ENCODE peak calls at places on chromosomes 2 and 18, in seven cellular contexts. Y is GM12878, W is HCT116, Q is H1, U is K562, H is HepG2, T is SK-N-SH. S is an unnamed sample.

GRCh38 chr2:98483257-98483861 is 38.7 kb downstream of the INPP4A start:
- DNase-seq in Y (peak; percentile 88), U (no peak), W (no peak), Q (no peak), H (no peak), T (no peak), S (peak; percentile 75)

GRCh38 chr2:119221609-119222008 is 2.0 kb upstream of the STEAP3 start:
- DNase-seq in U (no peak), Q (no peak), H (no peak), T (no peak), Y (no peak), W (no peak), S (no peak)

GRCh38 chr2:218233543-218233942 is 16.6 kb downstream of the ARPC2 start:
- DNase-seq in Y (no peak), W (no peak), Q (no peak), U (no peak), T (no peak), H (no peak), S (no peak)

GRCh38 chr2:207201416-207201815 is 35.7 kb upstream of the KLF7 start:
- DNase-seq in Q (no peak), W (no peak), U (no peak), Y (no peak), T (no peak), H (no peak), S (no peak)

GRCh38 chr2:29314816-29315571 is 199.8 kb downstream of the CLIP4 start:
- DNase-seq in U (no peak), W (no peak), Y (peak; percentile 51), H (no peak), T (no peak), Q (no peak), S (no peak)

GRCh38 chr18:50285071-50285470 is 2.4 kb downstream of the CXXC1 start:
- DNase-seq in T (no peak), W (no peak), Q (no peak), Y (no peak), H (no peak), U (no peak), S (no peak)

GRCh38 chr2:128395640-128396499 is 77.2 kb upstream of the HS6ST1 start:
- DNase-seq in W (no peak), H (no peak), T (peak; percentile 10), U (no peak), Y (no peak), Q (no peak), S (no peak)

GRCh38 chr2:84631047-84631446 is 114.7 kb downstream of the DNAH6 start:
- DNase-seq in H (peak; percentile 48), Y (no peak), W (peak; percentile 53), T (peak; percentile 36), Q (no peak), U (peak; percentile 19), S (peak; percentile 10)

GRCh38 chr2:178419123-178419522 is 31.9 kb downstream of the PRKRA start:
- DNase-seq in Q (no peak), T (no peak), Y (no peak), U (peak; percentile 32), W (no peak), H (no peak), S (no peak)

GRCh38 chr2:239476029-239476756 is 75.4 kb upstream of the HDAC4 start:
- DNase-seq in Q (no peak), W (no peak), Y (no peak), T (no peak), H (no peak), U (no peak), S (no peak)

GRCh38 chr2:58709274-58709673 is 468.1 kb upstream of the FANCL start:
- DNase-seq in U (no peak), Q (no peak), H (no peak), T (no peak), Y (no peak), W (no peak), S (no peak)

GRCh38 chr2:115738138-115738537 is 1295.7 kb downstream of the DPP10 start:
- DNase-seq in T (no peak), H (no peak), Y (no peak), U (no peak), Q (no peak), W (no peak), S (no peak)

GRCh38 chr2:67666386-67667053 is 269.4 kb downstream of the ETAA1 start:
- DNase-seq in H (no peak), U (no peak), W (no peak), Y (no peak), Q (no peak), T (no peak), S (no peak)
- TF ChIP-seq JUND in H (no peak), U (no peak), W (no peak), Y (no peak), Q (no peak), T (no peak), S (no peak)

GRCh38 chr2:112646791-112647720 is 1.3 kb downstream of the SLC20A1 start:
- DNase-seq in Y (no peak), W (no peak), U (no peak), T (peak; percentile 37), H (no peak), Q (no peak), S (no peak)
- TF ChIP-seq JUND in Y (no peak), W (no peak), U (no peak), T (no peak), H (no peak), Q (no peak), S (no peak)

DNA sequence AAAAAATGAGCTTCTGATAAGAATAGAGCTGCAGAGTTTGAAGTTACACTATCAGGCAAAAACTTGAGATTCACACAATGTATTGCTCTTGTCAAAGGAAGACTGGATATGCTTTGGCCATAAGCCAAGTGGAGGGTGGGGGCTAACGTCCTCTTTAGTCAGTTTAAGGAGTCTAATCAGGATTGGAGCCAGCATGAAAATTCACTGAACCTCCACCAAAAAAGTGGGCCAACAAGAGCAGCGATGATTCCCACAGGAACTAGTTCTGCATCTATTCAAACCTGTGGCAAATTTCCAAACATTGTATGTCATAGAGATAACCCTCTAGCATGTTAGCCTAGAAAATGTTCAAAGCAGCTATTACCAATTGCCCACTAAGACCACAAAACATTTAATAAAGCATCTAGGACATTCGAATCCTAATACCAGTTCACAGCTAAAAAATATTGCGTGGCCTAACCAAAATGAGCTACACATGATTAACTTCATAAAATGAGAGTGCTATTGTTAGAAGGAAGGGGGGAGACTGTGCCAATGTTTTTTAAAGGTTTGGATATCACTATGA is 43.5 kb upstream of the TMEM247 start:
- DNase-seq in T (no peak), U (no peak), W (no peak), Q (no peak), Y (no peak), H (no peak), S (no peak)
- TF ChIP-seq JUND in T (no peak), U (no peak), W (no peak), Q (no peak), Y (no peak), H (no peak), S (no peak)

GRCh38 chr2:205681836-205682238 is 464 bp upstream of the NRP2 start:
- DNase-seq in H (no peak), W (no peak), Y (no peak), T (peak; percentile 49), U (no peak), Q (no peak), S (no peak)
- TF ChIP-seq JUND in H (no peak), W (no peak), Y (no peak), T (no peak), U (no peak), Q (no peak), S (no peak)

DNA sequence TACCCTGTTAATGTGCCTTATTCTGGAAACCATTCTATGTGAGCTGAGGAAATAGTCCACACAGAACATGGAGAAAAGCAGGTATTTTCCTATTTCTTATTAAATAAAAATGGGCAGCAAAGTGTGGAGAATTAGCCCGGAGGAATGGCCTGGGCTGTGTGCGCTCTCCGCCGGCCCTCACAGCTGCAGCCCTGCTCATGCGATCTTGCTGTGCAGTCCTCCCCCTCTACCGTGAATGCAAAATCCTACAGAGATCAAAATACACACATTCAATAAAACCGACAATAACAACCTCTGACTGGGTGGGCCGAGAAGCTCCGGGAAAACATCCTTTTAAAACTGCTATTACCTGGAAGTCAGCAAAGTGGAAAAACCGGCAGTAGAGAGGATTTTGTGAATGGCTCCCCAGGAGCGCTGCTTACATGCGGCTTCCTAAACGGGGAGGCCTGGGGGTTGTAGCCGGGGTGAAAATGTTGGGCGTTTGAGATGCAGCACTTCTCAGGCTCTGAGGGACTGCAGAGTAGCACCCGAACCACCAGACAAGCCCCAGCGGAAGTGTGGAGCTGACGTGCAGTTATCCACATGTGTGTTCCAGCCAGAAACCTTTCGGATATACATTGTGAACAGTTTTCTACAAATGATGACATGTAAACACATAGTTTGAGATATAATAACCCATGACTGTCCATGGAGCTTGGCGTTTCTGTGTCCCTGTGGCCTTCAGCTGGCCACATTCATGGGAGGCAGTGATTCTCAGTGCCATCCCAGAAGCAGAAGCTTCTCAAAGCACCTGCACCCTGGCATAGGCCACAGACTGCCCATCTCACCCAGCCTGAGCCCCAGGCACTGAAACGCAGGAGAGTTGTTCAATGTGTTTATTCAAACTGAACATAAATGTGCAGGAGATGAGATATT is 94.3 kb upstream of the ALKAL2 start:
- DNase-seq in T (no peak), W (no peak), U (no peak), Y (no peak), H (no peak), Q (no peak), S (no peak)
- TF ChIP-seq JUND in T (no peak), W (no peak), U (no peak), Y (no peak), H (no peak), Q (no peak), S (no peak)

DNA sequence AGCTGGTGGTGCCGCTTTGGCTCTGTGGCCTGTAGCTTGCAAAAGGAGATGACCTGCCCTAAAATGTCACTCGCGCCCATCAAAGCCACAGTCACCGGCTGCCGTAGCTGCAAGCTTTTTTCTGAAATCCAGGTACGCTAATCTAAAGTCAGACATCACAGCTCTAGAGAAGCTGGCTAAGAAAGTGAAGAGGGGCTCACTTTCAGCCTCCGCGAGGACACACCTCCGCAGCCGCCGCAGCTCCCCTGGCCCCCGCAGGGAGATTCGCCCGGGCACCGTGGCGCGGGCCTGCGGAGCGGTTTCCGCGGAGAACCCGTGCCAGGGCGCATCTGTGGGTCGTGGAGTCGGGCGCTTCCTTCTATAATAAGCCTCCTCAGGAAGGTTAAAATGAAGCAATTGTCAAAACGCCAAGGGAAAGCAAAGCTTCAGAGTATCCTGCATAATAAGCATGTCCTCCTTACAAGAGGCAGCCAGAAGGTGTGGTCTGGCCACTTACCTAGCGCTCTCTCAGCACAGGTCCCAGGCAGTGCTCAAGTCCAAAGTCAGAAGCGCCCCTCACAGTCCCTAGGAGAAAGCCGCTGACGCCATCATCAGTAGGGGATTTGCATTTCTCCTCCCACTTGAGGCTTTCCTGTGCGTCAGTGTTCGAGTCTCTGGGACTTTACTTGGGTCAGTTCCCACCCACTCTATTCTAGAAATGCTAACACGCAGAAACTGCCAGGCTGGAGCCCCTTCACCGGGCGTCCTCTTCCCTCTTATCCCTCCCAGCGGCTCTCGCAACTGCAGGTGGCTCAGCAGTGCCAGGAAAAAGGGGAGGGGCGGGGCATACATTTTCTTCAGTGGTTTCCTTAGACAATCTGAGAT is at the start of gene STAT4:
- DNase-seq in Y (peak; percentile 45), W (peak; percentile 57), U (no peak), T (peak; percentile 40), Q (peak; percentile 25), H (no peak), S (no peak)
- TF ChIP-seq JUND in Y (no peak), W (no peak), U (no peak), T (no peak), Q (no peak), H (no peak), S (no peak)